ENCODE peak calls at places on chromosomes 13 and 19, in ten cellular contexts. One of them, this sample, is unnamed.

GRCh38 chr13:85725433-85725832 is 73.8 kb downstream of the SLITRK6 start:
- DNase-seq in neural progenitor cell: no peak
- DNase-seq in HCT116: no peak
- DNase-seq in sigmoid colon: no peak
- DNase-seq in GM12878: no peak
- DNase-seq in CD8-positive, alpha-beta T cell: no peak
- DNase-seq in heart left ventricle: no peak
- DNase-seq in lower lobe of right lung: no peak
- DNase-seq in tibial nerve: no peak
- DNase-seq in hepatocyte: no peak
- DNase-seq in this sample: no peak

GRCh38 chr19:14425696-14426138 is 6.6 kb upstream of the DDX39A start:
- DNase-seq in tibial nerve: no peak
- DNase-seq in lower lobe of right lung: no peak
- DNase-seq in GM12878: no peak
- DNase-seq in CD8-positive, alpha-beta T cell: no peak
- DNase-seq in neural progenitor cell: no peak
- DNase-seq in HCT116: no peak
- DNase-seq in sigmoid colon: no peak
- DNase-seq in heart left ventricle: no peak
- DNase-seq in hepatocyte: no peak
- DNase-seq in this sample: no peak

GRCh38 chr13:107203146-107203847 is 635.4 kb upstream of the ARGLU1 start:
- DNase-seq in hepatocyte: peak
- DNase-seq in HCT116: no peak
- DNase-seq in GM12878: no peak
- DNase-seq in lower lobe of right lung: no peak
- DNase-seq in heart left ventricle: no peak
- DNase-seq in neural progenitor cell: peak
- DNase-seq in tibial nerve: no peak
- DNase-seq in CD8-positive, alpha-beta T cell: no peak
- DNase-seq in sigmoid colon: no peak
- DNase-seq in this sample: no peak

GRCh38 chr19:10986301-10987127 is 25.7 kb downstream of the SMARCA4 start:
- DNase-seq in CD8-positive, alpha-beta T cell: no peak
- DNase-seq in hepatocyte: no peak
- DNase-seq in neural progenitor cell: no peak
- DNase-seq in GM12878: no peak
- DNase-seq in heart left ventricle: no peak
- DNase-seq in tibial nerve: no peak
- DNase-seq in sigmoid colon: no peak
- DNase-seq in lower lobe of right lung: no peak
- DNase-seq in HCT116: no peak
- DNase-seq in this sample: no peak

GRCh38 chr19:30223866-30224688 is 148.1 kb upstream of the ZNF536 start:
- DNase-seq in tibial nerve: no peak
- DNase-seq in heart left ventricle: no peak
- DNase-seq in lower lobe of right lung: no peak
- DNase-seq in sigmoid colon: no peak
- DNase-seq in hepatocyte: no peak
- DNase-seq in GM12878: no peak
- DNase-seq in HCT116: no peak
- DNase-seq in CD8-positive, alpha-beta T cell: no peak
- DNase-seq in neural progenitor cell: no peak
- DNase-seq in this sample: no peak

GRCh38 chr13:114151565-114152284 is 19.3 kb upstream of the RASA3 start:
- DNase-seq in hepatocyte: no peak
- DNase-seq in tibial nerve: no peak
- DNase-seq in GM12878: no peak
- DNase-seq in HCT116: peak
- DNase-seq in heart left ventricle: peak
- DNase-seq in sigmoid colon: no peak
- DNase-seq in lower lobe of right lung: peak
- DNase-seq in neural progenitor cell: no peak
- DNase-seq in CD8-positive, alpha-beta T cell: no peak
- DNase-seq in this sample: peak

GRCh38 chr13:111046590-111047141 is 68.4 kb upstream of the ARHGEF7 start:
- DNase-seq in lower lobe of right lung: no peak
- DNase-seq in tibial nerve: no peak
- DNase-seq in sigmoid colon: no peak
- DNase-seq in GM12878: peak
- DNase-seq in neural progenitor cell: no peak
- DNase-seq in HCT116: no peak
- DNase-seq in hepatocyte: no peak
- DNase-seq in heart left ventricle: peak
- DNase-seq in CD8-positive, alpha-beta T cell: no peak
- DNase-seq in this sample: no peak

GRCh38 chr13:77896977-77897376 is 21.7 kb downstream of the EDNRB start:
- DNase-seq in neural progenitor cell: no peak
- DNase-seq in lower lobe of right lung: no peak
- DNase-seq in tibial nerve: no peak
- DNase-seq in CD8-positive, alpha-beta T cell: no peak
- DNase-seq in hepatocyte: no peak
- DNase-seq in GM12878: no peak
- DNase-seq in HCT116: no peak
- DNase-seq in sigmoid colon: no peak
- DNase-seq in heart left ventricle: no peak
- DNase-seq in this sample: no peak

GRCh38 chr13:108227651-108228272 is 9.6 kb downstream of the ABHD13 start:
- DNase-seq in lower lobe of right lung: no peak
- DNase-seq in hepatocyte: peak
- DNase-seq in GM12878: no peak
- DNase-seq in tibial nerve: peak
- DNase-seq in sigmoid colon: no peak
- DNase-seq in HCT116: peak
- DNase-seq in neural progenitor cell: peak
- DNase-seq in CD8-positive, alpha-beta T cell: no peak
- DNase-seq in heart left ventricle: no peak
- DNase-seq in this sample: no peak

GRCh38 chr19:51333836-51334460 is 8.0 kb downstream of the VSIG10L start:
- DNase-seq in GM12878: no peak
- DNase-seq in hepatocyte: no peak
- DNase-seq in heart left ventricle: no peak
- DNase-seq in lower lobe of right lung: no peak
- DNase-seq in CD8-positive, alpha-beta T cell: no peak
- DNase-seq in sigmoid colon: no peak
- DNase-seq in neural progenitor cell: no peak
- DNase-seq in HCT116: peak
- DNase-seq in tibial nerve: no peak
- DNase-seq in this sample: no peak

GRCh38 chr13:72208112-72208645 is 341.2 kb upstream of the DACH1 start:
- DNase-seq in sigmoid colon: no peak
- DNase-seq in HCT116: no peak
- DNase-seq in lower lobe of right lung: no peak
- DNase-seq in hepatocyte: no peak
- DNase-seq in heart left ventricle: no peak
- DNase-seq in tibial nerve: no peak
- DNase-seq in neural progenitor cell: no peak
- DNase-seq in CD8-positive, alpha-beta T cell: no peak
- DNase-seq in GM12878: no peak
- DNase-seq in this sample: no peak

GRCh38 chr13:107461751-107462150 is 753.6 kb downstream of the LIG4 start:
- DNase-seq in heart left ventricle: no peak
- DNase-seq in tibial nerve: no peak
- DNase-seq in CD8-positive, alpha-beta T cell: no peak
- DNase-seq in HCT116: no peak
- DNase-seq in sigmoid colon: no peak
- DNase-seq in neural progenitor cell: no peak
- DNase-seq in lower lobe of right lung: no peak
- DNase-seq in GM12878: no peak
- DNase-seq in hepatocyte: no peak
- DNase-seq in this sample: no peak

DNA sequence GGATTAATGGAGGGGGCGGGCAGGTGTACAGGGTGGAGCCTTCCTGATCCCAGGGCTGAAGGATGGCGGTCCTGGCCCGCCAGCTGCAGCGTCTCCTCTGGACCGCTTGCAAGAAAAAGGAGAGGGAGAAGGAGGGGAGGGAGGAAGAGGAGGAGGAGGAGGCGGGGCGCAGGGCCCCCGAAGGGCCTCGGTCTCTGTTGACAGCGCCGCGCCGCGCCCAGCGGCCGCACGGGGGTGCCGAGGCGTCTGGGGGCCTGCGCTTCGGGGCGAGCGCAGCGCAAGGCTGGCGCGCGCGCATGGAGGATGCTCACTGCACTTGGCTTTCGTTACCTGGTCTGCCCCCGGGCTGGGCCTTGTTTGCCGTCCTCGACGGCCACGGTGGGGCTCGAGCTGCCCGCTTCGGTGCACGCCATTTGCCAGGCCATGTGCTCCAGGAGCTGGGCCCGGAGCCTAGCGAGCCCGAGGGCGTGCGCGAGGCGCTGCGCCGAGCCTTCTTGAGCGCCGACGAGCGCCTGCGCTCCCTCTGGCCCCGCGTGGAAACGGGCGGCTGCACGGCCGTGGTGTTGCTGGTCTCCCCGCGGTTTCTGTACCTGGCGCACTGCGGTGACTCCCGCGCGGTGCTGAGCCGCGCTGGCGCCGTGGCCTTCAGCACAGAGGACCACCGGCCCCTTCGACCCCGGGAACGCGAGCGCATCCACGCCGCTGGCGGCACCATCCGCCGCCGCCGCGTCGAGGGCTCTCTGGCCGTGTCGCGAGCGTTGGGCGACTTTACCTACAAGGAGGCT is at the start of gene PPM1N:
- DNase-seq in heart left ventricle: no peak
- DNase-seq in neural progenitor cell: peak
- DNase-seq in sigmoid colon: no peak
- DNase-seq in lower lobe of right lung: no peak
- DNase-seq in hepatocyte: peak
- DNase-seq in GM12878: no peak
- DNase-seq in CD8-positive, alpha-beta T cell: peak
- DNase-seq in HCT116: no peak
- DNase-seq in tibial nerve: no peak
- DNase-seq in this sample: peak
- H3K27ac ChIP-seq in heart left ventricle: no peak
- H3K27ac ChIP-seq in neural progenitor cell: no peak
- H3K27ac ChIP-seq in sigmoid colon: peak
- H3K27ac ChIP-seq in lower lobe of right lung: no peak
- H3K27ac ChIP-seq in hepatocyte: no peak
- H3K27ac ChIP-seq in GM12878: no peak
- H3K27ac ChIP-seq in CD8-positive, alpha-beta T cell: peak
- H3K27ac ChIP-seq in HCT116: peak
- H3K27ac ChIP-seq in tibial nerve: no peak
- H3K27ac ChIP-seq in this sample: peak

DNA sequence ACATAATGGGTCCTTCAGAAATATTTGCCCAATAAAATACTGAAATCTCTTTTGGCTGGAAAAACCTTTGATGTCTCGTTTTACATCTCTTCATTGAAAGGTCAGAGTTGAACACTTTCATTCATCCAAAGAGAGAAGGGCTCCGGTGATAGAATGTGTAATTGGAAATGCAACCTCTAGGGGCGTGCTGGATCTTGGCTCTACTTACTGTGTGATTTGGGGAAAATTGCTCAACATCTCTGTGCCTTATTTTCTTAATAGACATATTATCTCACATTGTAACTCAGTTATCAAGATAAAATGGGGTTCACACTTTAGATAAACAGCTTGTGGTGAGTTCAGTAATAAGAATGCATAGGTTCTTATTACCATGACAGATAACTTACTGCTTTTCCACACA is 1444.1 kb downstream of the SLITRK5 start:
- DNase-seq in CD8-positive, alpha-beta T cell: no peak
- DNase-seq in sigmoid colon: no peak
- DNase-seq in tibial nerve: no peak
- DNase-seq in lower lobe of right lung: no peak
- DNase-seq in heart left ventricle: no peak
- DNase-seq in HCT116: no peak
- DNase-seq in GM12878: no peak
- DNase-seq in neural progenitor cell: peak
- DNase-seq in hepatocyte: no peak
- DNase-seq in this sample: no peak
- TF ChIP-seq CTCF in CD8-positive, alpha-beta T cell: no peak
- TF ChIP-seq CTCF in sigmoid colon: no peak
- TF ChIP-seq CTCF in tibial nerve: no peak
- TF ChIP-seq CTCF in lower lobe of right lung: no peak
- TF ChIP-seq CTCF in heart left ventricle: no peak
- TF ChIP-seq CTCF in HCT116: peak
- TF ChIP-seq CTCF in GM12878: no peak
- TF ChIP-seq CTCF in neural progenitor cell: peak
- TF ChIP-seq CTCF in hepatocyte: no peak
- TF ChIP-seq CTCF in this sample: no peak

DNA sequence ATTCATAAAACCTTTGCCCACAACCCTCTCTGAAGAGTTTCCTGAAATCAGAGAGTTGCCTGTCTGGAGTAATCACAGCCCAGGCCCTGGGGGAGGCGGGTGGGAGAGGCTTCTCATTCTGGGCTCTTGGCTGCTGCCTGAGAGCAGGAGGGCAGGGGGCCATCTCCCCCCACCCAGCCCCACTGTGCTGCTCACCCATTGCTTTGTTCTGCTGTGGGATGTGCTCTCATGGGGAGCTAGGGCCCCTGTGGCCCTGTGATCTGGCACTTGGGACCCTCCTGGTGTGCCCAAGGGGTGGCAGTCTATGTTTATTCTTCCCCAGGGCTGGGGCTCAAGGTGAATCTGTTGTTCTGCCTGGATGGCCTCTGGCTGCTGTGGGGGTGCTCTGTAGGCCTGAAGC is 6.1 kb downstream of the KCTD15 start:
- DNase-seq in GM12878: no peak
- DNase-seq in neural progenitor cell: no peak
- DNase-seq in lower lobe of right lung: no peak
- DNase-seq in heart left ventricle: peak
- DNase-seq in sigmoid colon: no peak
- DNase-seq in hepatocyte: no peak
- DNase-seq in CD8-positive, alpha-beta T cell: no peak
- DNase-seq in tibial nerve: no peak
- DNase-seq in HCT116: no peak
- DNase-seq in this sample: no peak
- H3K27ac ChIP-seq in GM12878: no peak
- H3K27ac ChIP-seq in neural progenitor cell: no peak
- H3K27ac ChIP-seq in lower lobe of right lung: no peak
- H3K27ac ChIP-seq in heart left ventricle: no peak
- H3K27ac ChIP-seq in sigmoid colon: peak
- H3K27ac ChIP-seq in hepatocyte: no peak
- H3K27ac ChIP-seq in CD8-positive, alpha-beta T cell: no peak
- H3K27ac ChIP-seq in tibial nerve: no peak
- H3K27ac ChIP-seq in HCT116: no peak
- H3K27ac ChIP-seq in this sample: no peak

DNA sequence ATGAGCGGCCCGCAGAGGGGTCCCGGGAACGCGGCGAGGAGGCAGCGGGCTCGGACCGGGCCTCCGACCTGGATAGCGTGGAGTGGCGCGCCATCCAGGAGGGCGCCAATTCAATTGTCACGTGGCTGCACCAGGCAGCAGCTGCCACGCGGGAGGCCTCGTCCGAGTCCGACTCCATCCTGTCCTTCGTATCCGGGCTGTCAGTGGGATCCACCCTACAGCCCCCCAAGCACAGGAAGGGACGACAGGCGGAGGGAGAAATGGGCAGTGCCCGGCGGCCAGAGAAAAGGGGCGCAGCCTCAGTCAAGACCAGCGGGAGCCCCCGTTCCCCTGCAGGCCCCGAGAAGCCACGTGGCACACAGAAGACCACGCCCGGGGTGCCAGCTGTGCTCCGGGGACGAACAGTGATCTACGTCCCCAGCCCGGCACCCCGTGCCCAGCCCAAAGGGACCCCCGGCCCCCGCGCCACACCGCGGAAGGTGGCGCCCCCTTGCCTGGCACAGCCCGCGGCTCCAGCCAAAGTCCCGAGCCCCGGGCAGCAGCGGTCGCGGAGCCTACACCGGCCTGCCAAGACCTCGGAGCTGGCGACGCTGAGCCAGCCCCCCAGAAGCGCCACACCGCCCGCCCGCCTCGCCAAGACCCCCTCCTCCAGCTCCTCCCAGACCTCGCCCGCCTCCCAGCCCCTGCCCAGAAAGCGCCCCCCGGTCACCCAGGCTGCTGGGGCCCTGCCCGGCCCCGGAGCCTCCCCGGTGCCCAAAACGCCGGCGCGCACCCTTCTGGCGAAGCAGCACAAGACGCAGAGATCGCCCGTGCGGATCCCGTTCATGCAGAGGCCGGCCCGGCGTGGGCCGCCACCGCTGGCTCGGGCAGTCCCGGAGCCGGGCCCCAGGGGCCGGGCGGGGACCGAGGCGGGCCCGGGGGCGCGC is 10.5 kb downstream of the C19orf25 start:
- DNase-seq in CD8-positive, alpha-beta T cell: no peak
- DNase-seq in neural progenitor cell: peak
- DNase-seq in tibial nerve: no peak
- DNase-seq in sigmoid colon: no peak
- DNase-seq in hepatocyte: peak
- DNase-seq in HCT116: no peak
- DNase-seq in heart left ventricle: no peak
- DNase-seq in GM12878: no peak
- DNase-seq in lower lobe of right lung: no peak
- DNase-seq in this sample: no peak
- TF ChIP-seq CTCF in CD8-positive, alpha-beta T cell: no peak
- TF ChIP-seq CTCF in neural progenitor cell: peak
- TF ChIP-seq CTCF in tibial nerve: no peak
- TF ChIP-seq CTCF in sigmoid colon: no peak
- TF ChIP-seq CTCF in hepatocyte: no peak
- TF ChIP-seq CTCF in HCT116: peak
- TF ChIP-seq CTCF in heart left ventricle: no peak
- TF ChIP-seq CTCF in GM12878: no peak
- TF ChIP-seq CTCF in lower lobe of right lung: no peak
- TF ChIP-seq CTCF in this sample: no peak